ENCODE peak calls at places on chromosomes 1 and 21, in ten cellular contexts. One of them, this sample, is unnamed.

GRCh38 chr1:116833655-116834054 is 76.1 kb upstream of the PTGFRN start:
- DNase-seq in naive B cell: no peak
- DNase-seq in stimulated activated CD8-positive, alpha-beta memory T cell treated with anti-CD3 and anti-CD28 coated beads, Interleukin-2, amount 100 ng/mL, for 48 hours: no peak
- DNase-seq in substantia nigra: no peak
- DNase-seq in T-cell: no peak
- DNase-seq in GM23338: no peak
- DNase-seq in dorsolateral prefrontal cortex: no peak
- DNase-seq in uterus: no peak
- DNase-seq in adipocyte: no peak
- DNase-seq in mesothelial cell of epicardium: no peak
- DNase-seq in this sample: no peak

GRCh38 chr1:152252157-152252556 is 28.2 kb upstream of the HRNR start:
- DNase-seq in stimulated activated CD8-positive, alpha-beta memory T cell treated with anti-CD3 and anti-CD28 coated beads, Interleukin-2, amount 100 ng/mL, for 48 hours: no peak
- DNase-seq in substantia nigra: no peak
- DNase-seq in adipocyte: no peak
- DNase-seq in uterus: no peak
- DNase-seq in T-cell: no peak
- DNase-seq in GM23338: no peak
- DNase-seq in mesothelial cell of epicardium: no peak
- DNase-seq in naive B cell: no peak
- DNase-seq in dorsolateral prefrontal cortex: no peak
- DNase-seq in this sample: no peak

GRCh38 chr1:173395762-173396161 is 81.4 kb upstream of the PRDX6 start:
- DNase-seq in dorsolateral prefrontal cortex: no peak
- DNase-seq in substantia nigra: no peak
- DNase-seq in adipocyte: no peak
- DNase-seq in naive B cell: no peak
- DNase-seq in T-cell: no peak
- DNase-seq in mesothelial cell of epicardium: no peak
- DNase-seq in uterus: no peak
- DNase-seq in GM23338: no peak
- DNase-seq in stimulated activated CD8-positive, alpha-beta memory T cell treated with anti-CD3 and anti-CD28 coated beads, Interleukin-2, amount 100 ng/mL, for 48 hours: no peak
- DNase-seq in this sample: no peak

GRCh38 chr1:182299728-182300581 is 91.6 kb downstream of the GLUL start:
- DNase-seq in GM23338: peak
- DNase-seq in mesothelial cell of epicardium: no peak
- DNase-seq in stimulated activated CD8-positive, alpha-beta memory T cell treated with anti-CD3 and anti-CD28 coated beads, Interleukin-2, amount 100 ng/mL, for 48 hours: no peak
- DNase-seq in substantia nigra: peak
- DNase-seq in adipocyte: peak
- DNase-seq in uterus: peak
- DNase-seq in dorsolateral prefrontal cortex: peak
- DNase-seq in naive B cell: no peak
- DNase-seq in T-cell: peak
- DNase-seq in this sample: no peak

GRCh38 chr1:15500184-15500958 is 23.6 kb downstream of the CASP9 start:
- DNase-seq in GM23338: no peak
- DNase-seq in uterus: no peak
- DNase-seq in naive B cell: no peak
- DNase-seq in dorsolateral prefrontal cortex: no peak
- DNase-seq in substantia nigra: no peak
- DNase-seq in stimulated activated CD8-positive, alpha-beta memory T cell treated with anti-CD3 and anti-CD28 coated beads, Interleukin-2, amount 100 ng/mL, for 48 hours: no peak
- DNase-seq in adipocyte: no peak
- DNase-seq in T-cell: no peak
- DNase-seq in mesothelial cell of epicardium: no peak
- DNase-seq in this sample: no peak

GRCh38 chr1:59487335-59488031 is 190.6 kb downstream of the FGGY start:
- DNase-seq in GM23338: no peak
- DNase-seq in adipocyte: peak
- DNase-seq in substantia nigra: no peak
- DNase-seq in mesothelial cell of epicardium: no peak
- DNase-seq in uterus: no peak
- DNase-seq in naive B cell: no peak
- DNase-seq in T-cell: no peak
- DNase-seq in dorsolateral prefrontal cortex: no peak
- DNase-seq in stimulated activated CD8-positive, alpha-beta memory T cell treated with anti-CD3 and anti-CD28 coated beads, Interleukin-2, amount 100 ng/mL, for 48 hours: no peak
- DNase-seq in this sample: no peak

GRCh38 chr1:183870351-183871077 is 65.6 kb downstream of the RGL1 start:
- DNase-seq in naive B cell: no peak
- DNase-seq in dorsolateral prefrontal cortex: no peak
- DNase-seq in adipocyte: peak
- DNase-seq in T-cell: no peak
- DNase-seq in stimulated activated CD8-positive, alpha-beta memory T cell treated with anti-CD3 and anti-CD28 coated beads, Interleukin-2, amount 100 ng/mL, for 48 hours: no peak
- DNase-seq in uterus: peak
- DNase-seq in mesothelial cell of epicardium: no peak
- DNase-seq in substantia nigra: peak
- DNase-seq in GM23338: no peak
- DNase-seq in this sample: no peak

GRCh38 chr1:174497461-174497860 is 49.7 kb downstream of the GPR52 start:
- DNase-seq in uterus: no peak
- DNase-seq in stimulated activated CD8-positive, alpha-beta memory T cell treated with anti-CD3 and anti-CD28 coated beads, Interleukin-2, amount 100 ng/mL, for 48 hours: no peak
- DNase-seq in naive B cell: no peak
- DNase-seq in mesothelial cell of epicardium: no peak
- DNase-seq in adipocyte: peak
- DNase-seq in substantia nigra: no peak
- DNase-seq in GM23338: peak
- DNase-seq in T-cell: no peak
- DNase-seq in dorsolateral prefrontal cortex: no peak
- DNase-seq in this sample: no peak

GRCh38 chr1:235954306-235955283 is 87.9 kb upstream of the LYST start:
- DNase-seq in dorsolateral prefrontal cortex: no peak
- DNase-seq in T-cell: peak
- DNase-seq in uterus: no peak
- DNase-seq in stimulated activated CD8-positive, alpha-beta memory T cell treated with anti-CD3 and anti-CD28 coated beads, Interleukin-2, amount 100 ng/mL, for 48 hours: peak
- DNase-seq in GM23338: no peak
- DNase-seq in adipocyte: no peak
- DNase-seq in substantia nigra: peak
- DNase-seq in naive B cell: peak
- DNase-seq in mesothelial cell of epicardium: no peak
- DNase-seq in this sample: peak

GRCh38 chr21:42336065-42336464 is 14.7 kb downstream of the TFF2 start:
- DNase-seq in substantia nigra: no peak
- DNase-seq in mesothelial cell of epicardium: no peak
- DNase-seq in GM23338: peak
- DNase-seq in adipocyte: peak
- DNase-seq in naive B cell: no peak
- DNase-seq in T-cell: no peak
- DNase-seq in dorsolateral prefrontal cortex: no peak
- DNase-seq in stimulated activated CD8-positive, alpha-beta memory T cell treated with anti-CD3 and anti-CD28 coated beads, Interleukin-2, amount 100 ng/mL, for 48 hours: no peak
- DNase-seq in uterus: no peak
- DNase-seq in this sample: no peak

GRCh38 chr1:89633745-89634625 is 1.1 kb downstream of the LRRC8C start:
- DNase-seq in naive B cell: peak
- DNase-seq in GM23338: peak
- DNase-seq in substantia nigra: peak
- DNase-seq in dorsolateral prefrontal cortex: no peak
- DNase-seq in stimulated activated CD8-positive, alpha-beta memory T cell treated with anti-CD3 and anti-CD28 coated beads, Interleukin-2, amount 100 ng/mL, for 48 hours: no peak
- DNase-seq in mesothelial cell of epicardium: no peak
- DNase-seq in uterus: peak
- DNase-seq in T-cell: no peak
- DNase-seq in adipocyte: peak
- DNase-seq in this sample: no peak

GRCh38 chr1:201307760-201308499 is 24.6 kb downstream of the PKP1 start:
- DNase-seq in dorsolateral prefrontal cortex: no peak
- DNase-seq in GM23338: no peak
- DNase-seq in adipocyte: no peak
- DNase-seq in stimulated activated CD8-positive, alpha-beta memory T cell treated with anti-CD3 and anti-CD28 coated beads, Interleukin-2, amount 100 ng/mL, for 48 hours: no peak
- DNase-seq in mesothelial cell of epicardium: no peak
- DNase-seq in substantia nigra: no peak
- DNase-seq in uterus: no peak
- DNase-seq in T-cell: no peak
- DNase-seq in naive B cell: no peak
- DNase-seq in this sample: no peak

GRCh38 chr1:155023627-155024026 is 10.0 kb downstream of the DCST2 start:
- DNase-seq in T-cell: no peak
- DNase-seq in dorsolateral prefrontal cortex: no peak
- DNase-seq in mesothelial cell of epicardium: no peak
- DNase-seq in adipocyte: no peak
- DNase-seq in substantia nigra: no peak
- DNase-seq in GM23338: no peak
- DNase-seq in stimulated activated CD8-positive, alpha-beta memory T cell treated with anti-CD3 and anti-CD28 coated beads, Interleukin-2, amount 100 ng/mL, for 48 hours: no peak
- DNase-seq in uterus: no peak
- DNase-seq in naive B cell: no peak
- DNase-seq in this sample: no peak